ENCODE peak calls at places on chromosomes 16 and 17, in nine cellular contexts. H, T, O, W, V, P, X, L and Q are unnamed samples.

GRCh38 chr17:16872836-16873653 is 98.9 kb downstream of the TNFRSF13B start:
- DNase-seq in H (peak), T (peak), O (peak), W (no peak), V (peak), P (peak), X (no peak), L (no peak), Q (peak)

GRCh38 chr17:75078097-75079022 is 9.4 kb upstream of the SLC16A5 start:
- DNase-seq in H (no peak), T (no peak), O (no peak), W (no peak), V (peak), P (peak), X (peak), L (no peak), Q (no peak)

GRCh38 chr16:79381552-79382042 is 218.9 kb downstream of the MAF start:
- DNase-seq in H (no peak), T (no peak), O (no peak), W (no peak), V (no peak), P (no peak), X (no peak), L (no peak), Q (peak)

GRCh38 chr16:5820472-5820871 is 722.9 kb upstream of the EEF2KMT start:
- DNase-seq in H (no peak), T (no peak), O (no peak), W (no peak), V (no peak), P (no peak), X (no peak), L (no peak), Q (no peak)

GRCh38 chr16:50666658-50667496 is 14.2 kb downstream of the SNX20 start:
- DNase-seq in H (no peak), T (no peak), O (no peak), W (no peak), V (no peak), P (no peak), X (no peak), L (no peak), Q (peak)

GRCh38 chr16:54291981-54292487 is 5.4 kb upstream of the IRX3 start:
- DNase-seq in H (no peak), T (no peak), O (no peak), W (no peak), V (no peak), P (no peak), X (no peak), L (no peak), Q (no peak)

GRCh38 chr16:89318871-89319627 is 101.5 kb downstream of the ZNF778 start:
- DNase-seq in H (no peak), T (no peak), O (no peak), W (no peak), V (no peak), P (no peak), X (no peak), L (no peak), Q (no peak)

GRCh38 chr17:73291260-73291801 is 20.5 kb downstream of the CDC42EP4 start:
- DNase-seq in H (no peak), T (peak), O (no peak), W (peak), V (peak), P (peak), X (peak), L (peak), Q (no peak)

GRCh38 chr17:41724476-41725030 is 9.9 kb downstream of the HAP1 start:
- DNase-seq in H (no peak), T (no peak), O (no peak), W (no peak), V (no peak), P (no peak), X (no peak), L (no peak), Q (no peak)

GRCh38 chr17:48307814-48308411 is 122.1 kb downstream of the SKAP1 start:
- DNase-seq in H (peak), T (peak), O (no peak), W (peak), V (peak), P (peak), X (peak), L (peak), Q (peak)

GRCh38 chr17:61143026-61143425 is 256.6 kb upstream of the TBX2 start:
- DNase-seq in H (no peak), T (no peak), O (no peak), W (no peak), V (no peak), P (no peak), X (no peak), L (no peak), Q (no peak)

GRCh38 chr17:61140386-61140785 is 259.3 kb upstream of the TBX2 start:
- DNase-seq in H (no peak), T (no peak), O (no peak), W (no peak), V (no peak), P (no peak), X (no peak), L (no peak), Q (no peak)

GRCh38 chr17:61144137-61144536 is 255.5 kb upstream of the TBX2 start:
- DNase-seq in H (peak), T (no peak), O (no peak), W (no peak), V (no peak), P (no peak), X (peak), L (no peak), Q (no peak)

GRCh38 chr17:61135782-61136181 is 263.9 kb upstream of the TBX2 start:
- DNase-seq in H (no peak), T (no peak), O (no peak), W (no peak), V (no peak), P (no peak), X (no peak), L (no peak), Q (no peak)

GRCh38 chr17:61139219-61139618 is 260.4 kb upstream of the TBX2 start:
- DNase-seq in H (no peak), T (no peak), O (no peak), W (no peak), V (no peak), P (peak), X (peak), L (no peak), Q (peak)
- H3K4me3 ChIP-seq in H (no peak), T (no peak), O (no peak), W (no peak), V (no peak), P (no peak), X (no peak), L (no peak), Q (no peak)

GRCh38 chr16:68041783-68042182 is 18.7 kb downstream of the DUS2 start:
- DNase-seq in H (no peak), T (no peak), O (no peak), W (no peak), V (no peak), P (no peak), X (no peak), L (no peak), Q (no peak)

GRCh38 chr16:68033101-68033500 is 10.0 kb downstream of the DUS2 start:
- DNase-seq in H (no peak), T (no peak), O (no peak), W (no peak), V (no peak), P (no peak), X (no peak), L (no peak), Q (no peak)

GRCh38 chr16:68035227-68035626 is 12.1 kb downstream of the DUS2 start:
- DNase-seq in H (no peak), T (no peak), O (no peak), W (no peak), V (no peak), P (no peak), X (no peak), L (no peak), Q (no peak)

GRCh38 chr16:68040506-68041288 is 17.6 kb downstream of the DUS2 start:
- DNase-seq in H (peak), T (peak), O (peak), W (peak), V (peak), P (peak), X (peak), L (peak), Q (peak)

GRCh38 chr16:68037820-68038597 is 14.9 kb downstream of the DUS2 start:
- DNase-seq in H (no peak), T (no peak), O (no peak), W (no peak), V (no peak), P (no peak), X (no peak), L (no peak), Q (no peak)
- TF ChIP-seq CTCF in H (no peak), T (no peak), O (no peak), W (no peak), V (no peak), P (no peak), X (no peak), L (no peak), Q (no peak)

DNA sequence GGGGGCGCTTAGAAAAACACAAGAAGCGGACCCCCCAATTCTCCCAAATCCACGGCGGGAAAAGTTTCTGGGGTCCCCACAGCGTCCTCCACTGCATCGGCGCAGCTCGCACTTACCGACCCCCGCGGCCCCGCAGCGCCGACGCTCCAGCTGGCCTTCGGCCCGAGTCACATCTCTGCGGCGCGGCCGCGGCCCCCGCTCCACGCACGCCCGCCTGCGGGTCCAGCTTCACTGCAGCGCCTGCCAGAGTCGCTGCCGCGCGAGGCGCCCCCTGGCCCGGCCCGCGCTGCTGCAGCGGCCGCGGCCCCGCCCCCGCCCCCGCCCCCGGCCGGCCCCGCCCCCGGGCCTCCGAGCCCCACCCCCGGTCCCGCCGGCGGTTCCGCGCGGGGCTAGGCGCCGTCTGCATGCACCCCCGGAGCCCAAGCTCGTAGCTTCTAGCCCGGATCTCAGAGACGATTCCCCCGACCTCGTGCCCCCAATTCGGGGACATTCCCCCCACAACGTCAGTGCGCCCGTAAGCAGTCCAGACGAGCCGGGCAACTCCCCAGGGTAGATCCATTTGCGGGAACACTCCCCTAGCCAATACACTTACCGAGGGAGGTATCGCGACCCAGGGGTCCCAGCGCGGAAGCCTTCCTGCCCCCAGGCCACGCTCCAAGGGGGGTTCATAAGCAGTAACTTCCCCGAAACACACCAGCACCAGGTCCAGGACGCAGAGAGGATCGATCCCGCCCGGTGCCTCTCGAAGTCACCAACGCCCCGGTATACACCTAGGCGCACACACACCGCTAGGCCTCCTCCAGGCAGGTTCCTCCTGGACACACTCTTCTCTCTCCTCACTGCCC is at the start of gene GPRC5B:
- DNase-seq in H (peak), T (peak), O (no peak), W (peak), V (peak), P (peak), X (no peak), L (peak), Q (peak)
- H3K27ac ChIP-seq in H (no peak), T (no peak), O (peak), W (peak), V (peak), P (peak), X (no peak), L (peak), Q (no peak)

GRCh38 chr16:85288869-85289660 is 176.8 kb upstream of the CIBAR2 start:
- DNase-seq in H (no peak), T (no peak), O (no peak), W (no peak), V (no peak), P (no peak), X (no peak), L (no peak), Q (no peak)

GRCh38 chr16:85285681-85286065 is 173.4 kb upstream of the CIBAR2 start:
- DNase-seq in H (no peak), T (no peak), O (no peak), W (no peak), V (no peak), P (no peak), X (no peak), L (no peak), Q (no peak)

GRCh38 chr16:85288341-85288868 is 176.1 kb upstream of the CIBAR2 start:
- DNase-seq in H (no peak), T (no peak), O (no peak), W (no peak), V (no peak), P (no peak), X (no peak), L (no peak), Q (no peak)

GRCh38 chr16:85286066-85286712 is 173.9 kb upstream of the CIBAR2 start:
- DNase-seq in H (no peak), T (no peak), O (peak), W (peak), V (no peak), P (no peak), X (peak), L (peak), Q (no peak)

DNA sequence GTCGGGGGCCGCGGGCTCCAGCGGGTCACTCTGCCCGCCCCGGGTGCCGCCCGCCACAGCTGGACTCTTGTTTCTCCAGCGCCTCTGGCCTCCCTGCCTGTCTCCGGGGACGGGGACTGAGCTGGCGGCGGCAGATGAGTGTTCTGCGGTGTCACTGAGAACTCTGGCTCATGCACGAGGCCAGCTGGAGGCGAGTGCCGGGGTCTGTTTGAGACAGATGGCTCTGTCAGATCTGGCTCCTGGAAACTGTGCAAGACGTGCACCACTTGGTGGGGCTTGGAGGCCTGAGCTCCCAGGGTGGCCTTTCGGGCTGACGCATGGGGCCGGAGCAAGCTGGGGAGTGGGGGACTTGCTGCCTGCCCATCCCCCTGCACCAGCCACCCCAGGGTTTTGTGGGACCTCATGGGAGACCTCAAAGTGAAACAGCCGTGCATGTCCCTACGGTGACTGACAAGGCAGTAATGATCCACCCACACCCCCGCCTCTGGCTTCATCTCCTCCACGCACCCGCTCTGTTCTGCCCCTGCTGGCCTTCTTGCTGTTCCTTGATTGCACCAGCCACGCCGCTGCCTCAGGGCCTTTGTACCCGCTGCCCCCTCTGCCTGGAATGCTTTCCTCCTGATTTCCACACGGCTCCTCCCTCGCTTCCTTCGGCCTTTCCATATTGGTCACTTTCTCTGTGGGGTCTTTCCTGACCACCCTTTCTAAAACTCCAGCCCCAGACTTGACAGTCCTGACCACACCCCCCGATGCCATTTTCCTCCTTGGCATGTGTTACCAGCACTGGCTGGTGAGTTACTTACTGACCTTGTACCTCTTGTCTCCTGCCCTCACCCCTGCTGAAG is 174.9 kb upstream of the CIBAR2 start:
- DNase-seq in H (no peak), T (peak), O (no peak), W (peak), V (no peak), P (no peak), X (peak), L (no peak), Q (no peak)
- H3K4me3 ChIP-seq in H (no peak), T (no peak), O (peak), W (peak), V (no peak), P (no peak), X (peak), L (peak), Q (no peak)

DNA sequence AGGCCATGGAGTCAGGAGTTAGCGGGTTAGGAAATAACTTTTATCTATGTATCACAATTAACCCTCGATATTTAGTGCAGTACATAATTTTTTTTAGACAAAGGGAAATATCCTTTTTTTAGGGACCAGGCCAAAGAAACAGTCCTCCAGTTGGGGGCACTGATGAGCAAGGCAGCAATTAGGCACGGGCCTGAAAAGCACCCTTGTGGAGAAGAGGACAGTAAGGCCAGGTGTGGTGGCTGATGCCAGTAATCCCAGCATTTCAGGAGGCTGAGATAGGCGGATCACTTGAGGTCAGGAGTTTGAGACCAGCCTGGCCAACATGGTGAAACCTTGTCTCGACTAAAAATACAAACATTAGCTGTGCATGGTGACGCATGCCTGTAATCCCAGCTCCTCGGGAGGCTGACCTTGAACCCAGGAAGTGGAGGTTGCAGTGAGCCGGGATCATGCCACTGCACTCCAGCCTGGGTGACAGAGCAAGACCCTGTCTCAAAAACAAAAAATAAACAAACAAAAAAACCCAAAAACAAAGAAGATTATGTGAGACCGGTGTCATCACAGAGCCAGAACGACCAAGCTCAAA is 158.3 kb upstream of the NOL11 start:
- DNase-seq in H (no peak), T (no peak), O (no peak), W (no peak), V (no peak), P (no peak), X (no peak), L (no peak), Q (no peak)
- TF ChIP-seq CTCF in H (peak), T (peak), O (no peak), W (no peak), V (peak), P (peak), X (peak), L (no peak), Q (no peak)